ENCODE peak calls at places on chromosomes 3 and 15, in four cellular contexts. One of them, this sample, is unnamed.

GRCh38 chr3:181721369-181721768 is 9.6 kb downstream of the SOX2 start:
- DNase-seq in mesendoderm: no peak
- DNase-seq in IMR-90: no peak
- DNase-seq in H1: no peak
- DNase-seq in this sample: no peak

GRCh38 chr3:169389211-169389924 is 274.1 kb downstream of the MECOM start:
- DNase-seq in IMR-90: no peak
- DNase-seq in H1: no peak
- DNase-seq in mesendoderm: peak; percentile 10
- DNase-seq in this sample: no peak

GRCh38 chr3:98433764-98434163 is 29.2 kb upstream of the OR5K1 start:
- DNase-seq in H1: no peak
- DNase-seq in IMR-90: no peak
- DNase-seq in mesendoderm: no peak
- DNase-seq in this sample: no peak

GRCh38 chr15:83306561-83306960 is 22.1 kb upstream of the BNC1 start:
- DNase-seq in mesendoderm: no peak
- DNase-seq in H1: no peak
- DNase-seq in IMR-90: peak; percentile 50
- DNase-seq in this sample: no peak

GRCh38 chr15:98684995-98685525 is 36.7 kb downstream of the IGF1R start:
- DNase-seq in mesendoderm: no peak
- DNase-seq in IMR-90: peak; percentile 28
- DNase-seq in H1: no peak
- DNase-seq in this sample: no peak

GRCh38 chr3:148006508-148006907 is 597.3 kb downstream of the ZIC1 start:
- DNase-seq in IMR-90: peak; percentile 58
- DNase-seq in mesendoderm: peak; percentile 94
- DNase-seq in H1: no peak
- DNase-seq in this sample: no peak

GRCh38 chr3:98974442-98974841 is 72.9 kb upstream of the DCBLD2 start:
- DNase-seq in H1: no peak
- DNase-seq in IMR-90: no peak
- DNase-seq in mesendoderm: no peak
- DNase-seq in this sample: no peak

GRCh38 chr3:51687472-51688205 is 16.6 kb downstream of the TEX264 start:
- DNase-seq in IMR-90: peak; percentile 62
- DNase-seq in mesendoderm: no peak
- DNase-seq in H1: no peak
- DNase-seq in this sample: no peak

GRCh38 chr3:46858456-46858855 is 4.8 kb downstream of the MYL3 start:
- DNase-seq in IMR-90: no peak
- DNase-seq in mesendoderm: no peak
- DNase-seq in H1: no peak
- DNase-seq in this sample: no peak

GRCh38 chr3:20310629-20311028 is 124.6 kb upstream of the SGO1 start:
- DNase-seq in IMR-90: no peak
- DNase-seq in mesendoderm: no peak
- DNase-seq in H1: no peak
- DNase-seq in this sample: no peak

GRCh38 chr3:87354399-87354798 is 78.0 kb upstream of the POU1F1 start:
- DNase-seq in IMR-90: no peak
- DNase-seq in mesendoderm: peak; percentile 19
- DNase-seq in H1: no peak
- DNase-seq in this sample: no peak

GRCh38 chr3:140572334-140572733 is 105.5 kb upstream of the TRIM42 start:
- DNase-seq in H1: no peak
- DNase-seq in IMR-90: no peak
- DNase-seq in mesendoderm: peak; percentile 10
- DNase-seq in this sample: no peak

GRCh38 chr15:95918525-95918924 is 412.0 kb upstream of the NR2F2 start:
- DNase-seq in H1: no peak
- DNase-seq in mesendoderm: no peak
- DNase-seq in IMR-90: no peak
- DNase-seq in this sample: no peak

GRCh38 chr3:50478051-50478450 is 25.4 kb downstream of the CACNA2D2 start:
- DNase-seq in H1: no peak
- DNase-seq in IMR-90: no peak
- DNase-seq in mesendoderm: no peak
- DNase-seq in this sample: no peak

GRCh38 chr15:88187195-88187594 is 69.3 kb downstream of the NTRK3 start:
- DNase-seq in mesendoderm: no peak
- DNase-seq in H1: no peak
- DNase-seq in IMR-90: no peak
- DNase-seq in this sample: no peak

GRCh38 chr3:40191850-40192448 is 117.6 kb upstream of the EIF1B start:
- DNase-seq in H1: peak; percentile 86
- DNase-seq in IMR-90: peak; percentile 51
- DNase-seq in mesendoderm: peak; percentile 68
- DNase-seq in this sample: peak; percentile 62

GRCh38 chr15:72778796-72779195 is 4.8 kb downstream of the ADPGK start:
- DNase-seq in IMR-90: peak; percentile 34
- DNase-seq in H1: no peak
- DNase-seq in mesendoderm: no peak
- DNase-seq in this sample: no peak

GRCh38 chr3:36457667-36458066 is 77.4 kb downstream of the STAC start:
- DNase-seq in H1: no peak
- DNase-seq in mesendoderm: no peak
- DNase-seq in IMR-90: no peak
- DNase-seq in this sample: no peak

GRCh38 chr15:75170711-75171341 is 30.9 kb upstream of the C15orf39 start:
- DNase-seq in IMR-90: no peak
- DNase-seq in H1: no peak
- DNase-seq in mesendoderm: no peak
- DNase-seq in this sample: no peak

GRCh38 chr3:113436794-113437193 is 4.5 kb downstream of the CFAP44 start:
- DNase-seq in IMR-90: peak; percentile 86
- DNase-seq in H1: no peak
- DNase-seq in mesendoderm: peak; percentile 8
- DNase-seq in this sample: no peak

GRCh38 chr3:125139386-125139785 is 73.2 kb downstream of the SLC12A8 start:
- DNase-seq in H1: no peak
- DNase-seq in mesendoderm: no peak
- DNase-seq in IMR-90: no peak
- DNase-seq in this sample: no peak

GRCh38 chr3:130748520-130748919 is 1.9 kb upstream of the PIK3R4 start:
- DNase-seq in mesendoderm: no peak
- DNase-seq in IMR-90: no peak
- DNase-seq in H1: no peak
- DNase-seq in this sample: no peak

GRCh38 chr3:158569717-158570244 is 1.2 kb upstream of the MLF1 start:
- DNase-seq in mesendoderm: no peak
- DNase-seq in H1: no peak
- DNase-seq in IMR-90: no peak
- DNase-seq in this sample: no peak

GRCh38 chr3:94159062-94159726 is 96.3 kb downstream of the NSUN3 start:
- DNase-seq in mesendoderm: peak; percentile 52
- DNase-seq in IMR-90: peak; percentile 4
- DNase-seq in H1: no peak
- DNase-seq in this sample: no peak

GRCh38 chr15:79674124-79674465 is 222.7 kb downstream of the MTHFS start:
- DNase-seq in mesendoderm: no peak
- DNase-seq in H1: no peak
- DNase-seq in IMR-90: no peak
- DNase-seq in this sample: no peak

GRCh38 chr3:24318668-24319287 is 175.9 kb downstream of the THRB start:
- DNase-seq in H1: no peak
- DNase-seq in mesendoderm: peak; percentile 26
- DNase-seq in IMR-90: peak; percentile 5
- DNase-seq in this sample: no peak

GRCh38 chr3:12175137-12175593 is 16.5 kb upstream of the TIMP4 start:
- DNase-seq in mesendoderm: no peak
- DNase-seq in IMR-90: peak; percentile 42
- DNase-seq in H1: no peak
- DNase-seq in this sample: no peak

GRCh38 chr3:183818041-183818620 is 7.2 kb downstream of the MAP6D1 start:
- DNase-seq in IMR-90: no peak
- DNase-seq in mesendoderm: no peak
- DNase-seq in H1: no peak
- DNase-seq in this sample: no peak

GRCh38 chr3:185728630-185729334 is 96.1 kb downstream of the IGF2BP2 start:
- DNase-seq in H1: no peak
- DNase-seq in IMR-90: no peak
- DNase-seq in mesendoderm: no peak
- DNase-seq in this sample: no peak

GRCh38 chr3:44355634-44356033 is 17.1 kb downstream of the TCAIM start:
- DNase-seq in IMR-90: peak; percentile 91
- DNase-seq in mesendoderm: no peak
- DNase-seq in H1: no peak
- DNase-seq in this sample: no peak

GRCh38 chr15:65952425-65953053 is 83.2 kb downstream of the RAB11A start:
- DNase-seq in H1: peak; percentile 74
- DNase-seq in IMR-90: peak; percentile 65
- DNase-seq in mesendoderm: peak; percentile 79
- DNase-seq in this sample: peak; percentile 74

GRCh38 chr3:30666564-30667249 is 60.3 kb downstream of the TGFBR2 start:
- DNase-seq in H1: no peak
- DNase-seq in IMR-90: no peak
- DNase-seq in mesendoderm: peak; percentile 43
- DNase-seq in this sample: no peak

GRCh38 chr15:40793216-40793989 is 13.5 kb upstream of the ZFYVE19 start:
- DNase-seq in H1: no peak
- DNase-seq in mesendoderm: no peak
- DNase-seq in IMR-90: peak; percentile 98
- DNase-seq in this sample: no peak

GRCh38 chr3:113948015-113948917 is 453 bp downstream of the ZDHHC23 start:
- DNase-seq in mesendoderm: peak; percentile 76
- DNase-seq in H1: peak; percentile 85
- DNase-seq in IMR-90: no peak
- DNase-seq in this sample: peak; percentile 81

GRCh38 chr3:51982838-51983577 is at the start of gene ACY1:
- DNase-seq in H1: peak; percentile 89
- DNase-seq in mesendoderm: peak; percentile 94
- DNase-seq in IMR-90: peak; percentile 81
- DNase-seq in this sample: peak; percentile 91

GRCh38 chr3:86921981-86922680 is 68.8 kb downstream of the VGLL3 start:
- DNase-seq in IMR-90: peak; percentile 39
- DNase-seq in mesendoderm: no peak
- DNase-seq in H1: no peak
- DNase-seq in this sample: no peak

GRCh38 chr3:88150771-88151170 is 1.0 kb downstream of the C3orf38 start:
- DNase-seq in IMR-90: no peak
- DNase-seq in H1: no peak
- DNase-seq in mesendoderm: no peak
- DNase-seq in this sample: no peak

GRCh38 chr15:38660726-38661125 is 96.1 kb upstream of the RASGRP1 start:
- DNase-seq in mesendoderm: no peak
- DNase-seq in IMR-90: no peak
- DNase-seq in H1: no peak
- DNase-seq in this sample: no peak

GRCh38 chr3:125119752-125120369 is 64.1 kb upstream of the HEG1 start:
- DNase-seq in IMR-90: no peak
- DNase-seq in mesendoderm: no peak
- DNase-seq in H1: no peak
- DNase-seq in this sample: no peak

GRCh38 chr3:149813367-149814281 is 609 bp downstream of the RNF13 start:
- DNase-seq in H1: peak; percentile 49
- DNase-seq in IMR-90: peak; percentile 47
- DNase-seq in mesendoderm: peak; percentile 78
- DNase-seq in this sample: peak; percentile 58

GRCh38 chr15:97576916-97577645 is 383.4 kb upstream of the ARRDC4 start:
- DNase-seq in mesendoderm: no peak
- DNase-seq in H1: no peak
- DNase-seq in IMR-90: no peak
- DNase-seq in this sample: no peak
- H3K56ac ChIP-seq in mesendoderm: no peak overlapping the region
- H3K56ac ChIP-seq in H1: no peak overlapping the region
- H3K56ac ChIP-seq in IMR-90: no peak overlapping the region
- H3K56ac ChIP-seq in this sample: no peak overlapping the region

GRCh38 chr15:73950479-73951043 is 24.3 kb downstream of the LOXL1 start:
- DNase-seq in H1: no peak
- DNase-seq in mesendoderm: no peak
- DNase-seq in IMR-90: no peak
- DNase-seq in this sample: no peak
- H3K27ac ChIP-seq in H1: no peak overlapping the region
- H3K27ac ChIP-seq in mesendoderm: no peak overlapping the region
- H3K27ac ChIP-seq in IMR-90: peak overlapping the region; percentile 25
- H3K27ac ChIP-seq in this sample: no peak overlapping the region

DNA sequence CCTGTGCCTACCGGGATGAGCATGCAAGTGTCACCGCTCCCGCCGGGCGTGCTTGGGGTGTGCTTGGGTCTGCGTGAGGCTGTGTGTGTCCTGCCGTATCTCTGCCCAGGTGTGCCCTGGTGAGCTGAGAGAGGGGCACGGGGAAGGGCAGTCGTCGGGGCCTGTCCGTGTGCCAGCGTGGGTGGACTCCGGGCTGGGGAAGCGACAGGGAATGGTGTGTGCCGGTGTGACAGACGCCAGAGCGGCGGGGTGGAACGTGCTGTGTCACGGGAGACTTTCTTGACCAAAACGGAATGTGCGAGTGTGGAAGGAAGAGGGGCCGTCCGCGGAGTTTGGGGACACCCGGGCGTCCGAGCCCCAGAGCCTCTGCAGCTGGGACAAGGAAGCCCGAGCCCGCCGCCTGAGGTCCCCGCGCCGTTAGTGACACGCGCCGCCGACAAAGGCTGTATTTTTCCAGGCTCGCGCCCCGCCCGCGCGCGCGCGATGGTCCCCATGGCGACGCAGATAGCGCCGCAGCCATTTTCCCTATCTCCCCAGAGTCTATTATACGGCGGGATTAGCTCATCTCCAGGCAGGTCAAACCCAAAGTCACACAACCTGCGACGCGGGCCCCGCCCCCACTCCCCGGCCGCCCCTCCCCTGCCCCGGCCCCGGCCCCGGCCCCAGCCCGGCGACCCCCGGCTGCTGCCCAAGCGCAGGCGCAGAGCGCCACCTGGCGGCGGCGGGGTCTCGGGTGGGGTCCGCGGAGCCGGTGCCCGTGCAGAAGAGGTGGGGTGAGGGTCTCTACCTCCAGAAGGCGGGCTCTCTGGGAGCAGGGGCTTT is 4.5 kb upstream of the GATA2 start:
- DNase-seq in IMR-90: no peak
- DNase-seq in mesendoderm: peak; percentile 95
- DNase-seq in H1: peak; percentile 97
- DNase-seq in this sample: peak; percentile 92
- H2BK15ac ChIP-seq in IMR-90: no peak overlapping the region
- H2BK15ac ChIP-seq in mesendoderm: no peak overlapping the region
- H2BK15ac ChIP-seq in H1: peak overlapping the region; percentile 24
- H2BK15ac ChIP-seq in this sample: no peak overlapping the region

GRCh38 chr3:84881288-84881687 is 77.5 kb upstream of the CADM2 start:
- DNase-seq in IMR-90: no peak
- DNase-seq in H1: no peak
- DNase-seq in mesendoderm: no peak
- DNase-seq in this sample: no peak

DNA sequence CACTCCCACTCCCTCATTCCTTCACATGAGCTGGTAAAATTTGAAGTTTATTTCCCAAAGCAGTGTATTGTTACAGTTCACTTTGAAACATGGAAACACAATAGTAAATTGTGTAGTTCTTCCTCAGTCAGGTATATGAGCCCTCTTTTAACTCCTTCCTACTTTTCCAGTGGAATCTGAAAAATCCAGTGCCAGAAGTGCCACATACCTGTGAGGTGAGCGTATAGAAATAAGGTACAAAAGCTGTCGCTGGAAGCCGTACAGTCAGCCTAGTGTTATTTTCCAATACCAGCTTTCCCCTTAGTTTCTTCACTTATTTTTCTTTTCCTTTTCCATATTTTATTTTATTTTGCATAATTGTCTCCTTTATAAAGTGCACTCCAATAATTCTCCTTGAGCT is 81.7 kb upstream of the CADM2 start:
- DNase-seq in mesendoderm: peak; percentile 5
- DNase-seq in IMR-90: no peak
- DNase-seq in H1: no peak
- DNase-seq in this sample: no peak
- H3K56ac ChIP-seq in mesendoderm: no peak overlapping the region
- H3K56ac ChIP-seq in IMR-90: no peak overlapping the region
- H3K56ac ChIP-seq in H1: no peak overlapping the region
- H3K56ac ChIP-seq in this sample: no peak overlapping the region